ENCODE peak calls at places on chromosomes 11 and 22, in eight cellular contexts. One of them, this sample, is unnamed.

GRCh38 chr11:101127699-101128570 is 1.7 kb downstream of the PGR start:
- DNase-seq in stimulated activated CD8-positive, alpha-beta memory T cell treated with anti-CD3 and anti-CD28 coated beads, Interleukin-12 subunit alpha, Interleukin-12 subunit beta, amount 100 ng/mL, for 4 hours: no peak
- DNase-seq in cortex of kidney: no peak
- DNase-seq in M059J: no peak
- DNase-seq in mucosa of gallbladder: no peak
- DNase-seq in MG63: peak
- DNase-seq in fibroblast of the aortic adventitia: no peak
- DNase-seq in T-helper 1 cell: no peak
- DNase-seq in this sample: no peak

GRCh38 chr11:85118151-85118550 is 509.0 kb downstream of the DLG2 start:
- DNase-seq in stimulated activated CD8-positive, alpha-beta memory T cell treated with anti-CD3 and anti-CD28 coated beads, Interleukin-12 subunit alpha, Interleukin-12 subunit beta, amount 100 ng/mL, for 4 hours: no peak
- DNase-seq in cortex of kidney: no peak
- DNase-seq in M059J: peak
- DNase-seq in mucosa of gallbladder: no peak
- DNase-seq in MG63: no peak
- DNase-seq in fibroblast of the aortic adventitia: no peak
- DNase-seq in T-helper 1 cell: no peak
- DNase-seq in this sample: no peak

GRCh38 chr22:42937164-42937854 is 77.6 kb downstream of the PACSIN2 start:
- DNase-seq in stimulated activated CD8-positive, alpha-beta memory T cell treated with anti-CD3 and anti-CD28 coated beads, Interleukin-12 subunit alpha, Interleukin-12 subunit beta, amount 100 ng/mL, for 4 hours: no peak
- DNase-seq in cortex of kidney: no peak
- DNase-seq in M059J: peak
- DNase-seq in mucosa of gallbladder: peak
- DNase-seq in MG63: peak
- DNase-seq in fibroblast of the aortic adventitia: peak
- DNase-seq in T-helper 1 cell: no peak
- DNase-seq in this sample: no peak

GRCh38 chr22:49620003-49620556 is 207.6 kb downstream of the BRD1 start:
- DNase-seq in stimulated activated CD8-positive, alpha-beta memory T cell treated with anti-CD3 and anti-CD28 coated beads, Interleukin-12 subunit alpha, Interleukin-12 subunit beta, amount 100 ng/mL, for 4 hours: no peak
- DNase-seq in cortex of kidney: no peak
- DNase-seq in M059J: no peak
- DNase-seq in mucosa of gallbladder: no peak
- DNase-seq in MG63: no peak
- DNase-seq in fibroblast of the aortic adventitia: no peak
- DNase-seq in T-helper 1 cell: no peak
- DNase-seq in this sample: no peak

GRCh38 chr11:12074529-12075195 is 35.7 kb upstream of the MICAL2 start:
- DNase-seq in stimulated activated CD8-positive, alpha-beta memory T cell treated with anti-CD3 and anti-CD28 coated beads, Interleukin-12 subunit alpha, Interleukin-12 subunit beta, amount 100 ng/mL, for 4 hours: no peak
- DNase-seq in cortex of kidney: no peak
- DNase-seq in M059J: peak
- DNase-seq in mucosa of gallbladder: no peak
- DNase-seq in MG63: no peak
- DNase-seq in fibroblast of the aortic adventitia: no peak
- DNase-seq in T-helper 1 cell: no peak
- DNase-seq in this sample: no peak

GRCh38 chr22:21849489-21849888 is 18.0 kb downstream of the MAPK1 start:
- DNase-seq in stimulated activated CD8-positive, alpha-beta memory T cell treated with anti-CD3 and anti-CD28 coated beads, Interleukin-12 subunit alpha, Interleukin-12 subunit beta, amount 100 ng/mL, for 4 hours: no peak
- DNase-seq in cortex of kidney: no peak
- DNase-seq in M059J: no peak
- DNase-seq in mucosa of gallbladder: no peak
- DNase-seq in MG63: no peak
- DNase-seq in fibroblast of the aortic adventitia: no peak
- DNase-seq in T-helper 1 cell: no peak
- DNase-seq in this sample: no peak

GRCh38 chr11:107490836-107491235 is 33.2 kb upstream of the CWF19L2 start:
- DNase-seq in stimulated activated CD8-positive, alpha-beta memory T cell treated with anti-CD3 and anti-CD28 coated beads, Interleukin-12 subunit alpha, Interleukin-12 subunit beta, amount 100 ng/mL, for 4 hours: no peak
- DNase-seq in cortex of kidney: no peak
- DNase-seq in M059J: no peak
- DNase-seq in mucosa of gallbladder: no peak
- DNase-seq in MG63: no peak
- DNase-seq in fibroblast of the aortic adventitia: no peak
- DNase-seq in T-helper 1 cell: no peak
- DNase-seq in this sample: no peak

GRCh38 chr22:38733329-38734202 is 22.2 kb downstream of the SUN2 start:
- DNase-seq in stimulated activated CD8-positive, alpha-beta memory T cell treated with anti-CD3 and anti-CD28 coated beads, Interleukin-12 subunit alpha, Interleukin-12 subunit beta, amount 100 ng/mL, for 4 hours: no peak
- DNase-seq in cortex of kidney: no peak
- DNase-seq in M059J: no peak
- DNase-seq in mucosa of gallbladder: peak
- DNase-seq in MG63: peak
- DNase-seq in fibroblast of the aortic adventitia: peak
- DNase-seq in T-helper 1 cell: no peak
- DNase-seq in this sample: no peak

GRCh38 chr22:39244496-39245129 is at the start of gene PDGFB:
- DNase-seq in stimulated activated CD8-positive, alpha-beta memory T cell treated with anti-CD3 and anti-CD28 coated beads, Interleukin-12 subunit alpha, Interleukin-12 subunit beta, amount 100 ng/mL, for 4 hours: no peak
- DNase-seq in cortex of kidney: no peak
- DNase-seq in M059J: peak
- DNase-seq in mucosa of gallbladder: peak
- DNase-seq in MG63: no peak
- DNase-seq in fibroblast of the aortic adventitia: no peak
- DNase-seq in T-helper 1 cell: no peak
- DNase-seq in this sample: no peak

GRCh38 chr11:26910192-26910591 is 83.7 kb upstream of the FIBIN start:
- DNase-seq in stimulated activated CD8-positive, alpha-beta memory T cell treated with anti-CD3 and anti-CD28 coated beads, Interleukin-12 subunit alpha, Interleukin-12 subunit beta, amount 100 ng/mL, for 4 hours: no peak
- DNase-seq in cortex of kidney: no peak
- DNase-seq in M059J: no peak
- DNase-seq in mucosa of gallbladder: no peak
- DNase-seq in MG63: no peak
- DNase-seq in fibroblast of the aortic adventitia: no peak
- DNase-seq in T-helper 1 cell: no peak
- DNase-seq in this sample: no peak

GRCh38 chr11:13468750-13469149 is 5.7 kb upstream of the BTBD10 start:
- DNase-seq in stimulated activated CD8-positive, alpha-beta memory T cell treated with anti-CD3 and anti-CD28 coated beads, Interleukin-12 subunit alpha, Interleukin-12 subunit beta, amount 100 ng/mL, for 4 hours: no peak
- DNase-seq in cortex of kidney: no peak
- DNase-seq in M059J: no peak
- DNase-seq in mucosa of gallbladder: no peak
- DNase-seq in MG63: no peak
- DNase-seq in fibroblast of the aortic adventitia: no peak
- DNase-seq in T-helper 1 cell: no peak
- DNase-seq in this sample: no peak

GRCh38 chr22:33803883-33804282 is 116.4 kb downstream of the LARGE1 start:
- DNase-seq in stimulated activated CD8-positive, alpha-beta memory T cell treated with anti-CD3 and anti-CD28 coated beads, Interleukin-12 subunit alpha, Interleukin-12 subunit beta, amount 100 ng/mL, for 4 hours: no peak
- DNase-seq in cortex of kidney: no peak
- DNase-seq in M059J: no peak
- DNase-seq in mucosa of gallbladder: peak
- DNase-seq in MG63: no peak
- DNase-seq in fibroblast of the aortic adventitia: no peak
- DNase-seq in T-helper 1 cell: no peak
- DNase-seq in this sample: no peak

GRCh38 chr22:24230911-24231656 is 13.8 kb downstream of the GGT5 start:
- DNase-seq in stimulated activated CD8-positive, alpha-beta memory T cell treated with anti-CD3 and anti-CD28 coated beads, Interleukin-12 subunit alpha, Interleukin-12 subunit beta, amount 100 ng/mL, for 4 hours: peak
- DNase-seq in cortex of kidney: no peak
- DNase-seq in M059J: no peak
- DNase-seq in mucosa of gallbladder: peak
- DNase-seq in MG63: no peak
- DNase-seq in fibroblast of the aortic adventitia: no peak
- DNase-seq in T-helper 1 cell: peak
- DNase-seq in this sample: peak

GRCh38 chr22:40712311-40712710 is 33.0 kb downstream of the MCHR1 start:
- DNase-seq in stimulated activated CD8-positive, alpha-beta memory T cell treated with anti-CD3 and anti-CD28 coated beads, Interleukin-12 subunit alpha, Interleukin-12 subunit beta, amount 100 ng/mL, for 4 hours: no peak
- DNase-seq in cortex of kidney: no peak
- DNase-seq in M059J: no peak
- DNase-seq in mucosa of gallbladder: no peak
- DNase-seq in MG63: no peak
- DNase-seq in fibroblast of the aortic adventitia: no peak
- DNase-seq in T-helper 1 cell: no peak
- DNase-seq in this sample: no peak

GRCh38 chr11:62957147-62957546 is 27.6 kb downstream of the SLC22A6 start:
- DNase-seq in stimulated activated CD8-positive, alpha-beta memory T cell treated with anti-CD3 and anti-CD28 coated beads, Interleukin-12 subunit alpha, Interleukin-12 subunit beta, amount 100 ng/mL, for 4 hours: no peak
- DNase-seq in cortex of kidney: no peak
- DNase-seq in M059J: no peak
- DNase-seq in mucosa of gallbladder: no peak
- DNase-seq in MG63: no peak
- DNase-seq in fibroblast of the aortic adventitia: no peak
- DNase-seq in T-helper 1 cell: no peak
- DNase-seq in this sample: no peak

GRCh38 chr11:48075637-48076036 is 95.3 kb downstream of the PTPRJ start:
- DNase-seq in stimulated activated CD8-positive, alpha-beta memory T cell treated with anti-CD3 and anti-CD28 coated beads, Interleukin-12 subunit alpha, Interleukin-12 subunit beta, amount 100 ng/mL, for 4 hours: no peak
- DNase-seq in cortex of kidney: no peak
- DNase-seq in M059J: no peak
- DNase-seq in mucosa of gallbladder: no peak
- DNase-seq in MG63: no peak
- DNase-seq in fibroblast of the aortic adventitia: no peak
- DNase-seq in T-helper 1 cell: no peak
- DNase-seq in this sample: no peak